ENCODE peak calls at places on chromosome 17, in seven cellular contexts. One of them, this sample, is unnamed.

GRCh38 chr17:31531336-31532160 is 140.1 kb downstream of the RAB11FIP4 start:
- DNase-seq in neuronal stem cell: no peak
- DNase-seq in A549: no peak
- DNase-seq in EL: no peak
- DNase-seq in PC-9: no peak
- DNase-seq in T-helper 2 cell: no peak
- DNase-seq in H9: no peak
- DNase-seq in this sample: no peak

GRCh38 chr17:82385559-82386255 is 14.1 kb downstream of the UTS2R start:
- DNase-seq in A549: no peak
- DNase-seq in PC-9: no peak
- DNase-seq in H9: no peak
- DNase-seq in neuronal stem cell: no peak
- DNase-seq in EL: no peak
- DNase-seq in T-helper 2 cell: no peak
- DNase-seq in this sample: no peak

GRCh38 chr17:48961516-48962233 is 6.7 kb downstream of the GIP start:
- DNase-seq in A549: peak
- DNase-seq in H9: peak
- DNase-seq in EL: peak
- DNase-seq in PC-9: peak
- DNase-seq in T-helper 2 cell: no peak
- DNase-seq in neuronal stem cell: no peak
- DNase-seq in this sample: peak

GRCh38 chr17:61411944-61412859 is 12.6 kb downstream of the TBX2 start:
- DNase-seq in T-helper 2 cell: peak
- DNase-seq in neuronal stem cell: peak
- DNase-seq in EL: peak
- DNase-seq in PC-9: peak
- DNase-seq in H9: peak
- DNase-seq in A549: peak
- DNase-seq in this sample: peak

GRCh38 chr17:64247836-64248235 is 15.2 kb downstream of the TEX2 start:
- DNase-seq in EL: no peak
- DNase-seq in neuronal stem cell: no peak
- DNase-seq in T-helper 2 cell: no peak
- DNase-seq in PC-9: no peak
- DNase-seq in A549: no peak
- DNase-seq in H9: no peak
- DNase-seq in this sample: no peak

GRCh38 chr17:46768540-46768870 is 50.0 kb downstream of the WNT3 start:
- DNase-seq in neuronal stem cell: no peak
- DNase-seq in EL: no peak
- DNase-seq in PC-9: no peak
- DNase-seq in T-helper 2 cell: no peak
- DNase-seq in A549: no peak
- DNase-seq in H9: no peak
- DNase-seq in this sample: no peak

GRCh38 chr17:35807371-35808144 is 1.7 kb upstream of the TAF15 start:
- DNase-seq in H9: no peak
- DNase-seq in PC-9: no peak
- DNase-seq in neuronal stem cell: no peak
- DNase-seq in A549: no peak
- DNase-seq in EL: peak
- DNase-seq in T-helper 2 cell: no peak
- DNase-seq in this sample: no peak

GRCh38 chr17:43608313-43608712 is 53.4 kb downstream of the MEOX1 start:
- DNase-seq in PC-9: no peak
- DNase-seq in H9: no peak
- DNase-seq in neuronal stem cell: no peak
- DNase-seq in T-helper 2 cell: peak
- DNase-seq in A549: no peak
- DNase-seq in EL: peak
- DNase-seq in this sample: no peak

GRCh38 chr17:33113281-33114010 is 121.8 kb downstream of the SPACA3 start:
- DNase-seq in neuronal stem cell: no peak
- DNase-seq in H9: no peak
- DNase-seq in EL: no peak
- DNase-seq in T-helper 2 cell: no peak
- DNase-seq in A549: no peak
- DNase-seq in PC-9: peak
- DNase-seq in this sample: no peak

GRCh38 chr17:82751571-82752370 is at the start of gene TBCD:
- DNase-seq in neuronal stem cell: peak
- DNase-seq in H9: peak
- DNase-seq in T-helper 2 cell: peak
- DNase-seq in PC-9: peak
- DNase-seq in A549: peak
- DNase-seq in EL: peak
- DNase-seq in this sample: peak

GRCh38 chr17:61657338-61657737 is 66.3 kb upstream of the NACA2 start:
- DNase-seq in PC-9: no peak
- DNase-seq in H9: no peak
- DNase-seq in neuronal stem cell: no peak
- DNase-seq in T-helper 2 cell: no peak
- DNase-seq in EL: no peak
- DNase-seq in A549: no peak
- DNase-seq in this sample: no peak

GRCh38 chr17:45391291-45391690 is 41.4 kb downstream of the ARHGAP27 start:
- DNase-seq in H9: no peak
- DNase-seq in neuronal stem cell: no peak
- DNase-seq in A549: no peak
- DNase-seq in T-helper 2 cell: no peak
- DNase-seq in PC-9: no peak
- DNase-seq in EL: no peak
- DNase-seq in this sample: no peak

GRCh38 chr17:4187076-4187475 is 44.1 kb downstream of the CYB5D2 start:
- DNase-seq in T-helper 2 cell: no peak
- DNase-seq in A549: no peak
- DNase-seq in PC-9: no peak
- DNase-seq in H9: peak
- DNase-seq in neuronal stem cell: no peak
- DNase-seq in EL: no peak
- DNase-seq in this sample: no peak

GRCh38 chr17:77441130-77441920 is 300.6 kb downstream of the SEC14L1 start:
- DNase-seq in H9: no peak
- DNase-seq in EL: no peak
- DNase-seq in PC-9: no peak
- DNase-seq in neuronal stem cell: no peak
- DNase-seq in A549: no peak
- DNase-seq in T-helper 2 cell: peak
- DNase-seq in this sample: no peak

GRCh38 chr17:49846938-49847712 is 744 bp downstream of the TAC4 start:
- DNase-seq in neuronal stem cell: no peak
- DNase-seq in PC-9: no peak
- DNase-seq in H9: no peak
- DNase-seq in EL: no peak
- DNase-seq in T-helper 2 cell: no peak
- DNase-seq in A549: no peak
- DNase-seq in this sample: no peak

GRCh38 chr17:30952645-30953393 is 18.0 kb upstream of the RNF135 start:
- DNase-seq in T-helper 2 cell: no peak
- DNase-seq in A549: no peak
- DNase-seq in neuronal stem cell: no peak
- DNase-seq in PC-9: no peak
- DNase-seq in EL: no peak
- DNase-seq in H9: no peak
- DNase-seq in this sample: no peak

This sample was measured in progenitor cell of endocrine pancreas.